ENCODE peak calls at places on chromosome 1, in ten cellular contexts. D, W, B, F, N, L, V, A, G and H are unnamed samples.

GRCh38 chr1:112358798-112359408 is 37.1 kb upstream of the CTTNBP2NL start:
- DNase-seq in D (peak; percentile 45), W (peak; percentile 61), B (peak; percentile 88), F (peak; percentile 63), N (peak; percentile 65), L (peak; percentile 31), V (peak; percentile 76), A (no peak), G (peak; percentile 76), H (peak; percentile 72)

GRCh38 chr1:245978915-245979314 is 528.2 kb downstream of the SMYD3 start:
- DNase-seq in D (peak; percentile 66), W (no peak), B (no peak), F (no peak), N (no peak), L (no peak), V (no peak), A (no peak), G (no peak), H (no peak)

GRCh38 chr1:181398544-181398943 is 84.8 kb upstream of the CACNA1E start:
- DNase-seq in D (no peak), W (no peak), B (no peak), F (no peak), N (no peak), L (no peak), V (no peak), A (no peak), G (no peak), H (no peak)

GRCh38 chr1:44842763-44843655 is at the start of gene PTCH2:
- DNase-seq in D (peak; percentile 53), W (peak; percentile 57), B (peak; percentile 92), F (peak; percentile 89), N (peak; percentile 94), L (no peak), V (peak; percentile 51), A (peak; percentile 18), G (peak; percentile 72), H (no peak)

GRCh38 chr1:32464191-32464715 is 619 bp upstream of the ZBTB8B start:
- DNase-seq in D (peak; percentile 4), W (no peak), B (no peak), F (no peak), N (peak; percentile 62), L (no peak), V (no peak), A (no peak), G (no peak), H (no peak)

GRCh38 chr1:119160851-119161250 is 20.4 kb upstream of the WARS2 start:
- DNase-seq in D (peak; percentile 73), W (no peak), B (no peak), F (no peak), N (no peak), L (no peak), V (no peak), A (no peak), G (no peak), H (no peak)

GRCh38 chr1:29324202-29324601 is 87.9 kb downstream of the PTPRU start:
- DNase-seq in D (no peak), W (no peak), B (no peak), F (no peak), N (no peak), L (no peak), V (no peak), A (no peak), G (no peak), H (no peak)

GRCh38 chr1:80882552-80882951 is 918.2 kb upstream of the ADGRL2 start:
- DNase-seq in D (peak; percentile 65), W (no peak), B (no peak), F (no peak), N (no peak), L (peak; percentile 4), V (no peak), A (no peak), G (no peak), H (no peak)

GRCh38 chr1:19310720-19311502 is 1.0 kb downstream of the AKR7A2 start:
- DNase-seq in D (peak; percentile 18), W (no peak), B (no peak), F (no peak), N (peak; percentile 26), L (no peak), V (peak; percentile 53), A (no peak), G (no peak), H (no peak)

GRCh38 chr1:229410370-229410691 is 23.6 kb downstream of the ACTA1 start:
- DNase-seq in D (no peak), W (no peak), B (no peak), F (no peak), N (no peak), L (no peak), V (no peak), A (no peak), G (no peak), H (no peak)

GRCh38 chr1:172914517-172915144 is 136.1 kb downstream of the TNFSF18 start:
- DNase-seq in D (peak; percentile 92), W (no peak), B (no peak), F (no peak), N (no peak), L (no peak), V (no peak), A (no peak), G (no peak), H (no peak)

GRCh38 chr1:41766546-41766945 is 152.2 kb downstream of the HIVEP3 start:
- DNase-seq in D (no peak), W (no peak), B (no peak), F (no peak), N (no peak), L (no peak), V (no peak), A (no peak), G (no peak), H (no peak)

GRCh38 chr1:227896710-227897655 is 50.7 kb downstream of the WNT9A start:
- DNase-seq in D (no peak), W (peak; percentile 4), B (peak; percentile 12), F (peak; percentile 6), N (no peak), L (no peak), V (no peak), A (no peak), G (no peak), H (no peak)

GRCh38 chr1:25056536-25056935 is 126.5 kb upstream of the RUNX3 start:
- DNase-seq in D (no peak), W (no peak), B (no peak), F (no peak), N (no peak), L (no peak), V (no peak), A (no peak), G (no peak), H (no peak)

GRCh38 chr1:30777906-30778155 is 20.3 kb upstream of the LAPTM5 start:
- DNase-seq in D (no peak), W (no peak), B (no peak), F (no peak), N (no peak), L (no peak), V (no peak), A (no peak), G (no peak), H (no peak)
- TF ChIP-seq CTCF in D (peak; percentile 25), W (peak; percentile 11), B (no peak), F (no peak), N (peak; percentile 29), L (peak; percentile 8), V (no peak), A (no peak), G (no peak), H (no peak)

DNA sequence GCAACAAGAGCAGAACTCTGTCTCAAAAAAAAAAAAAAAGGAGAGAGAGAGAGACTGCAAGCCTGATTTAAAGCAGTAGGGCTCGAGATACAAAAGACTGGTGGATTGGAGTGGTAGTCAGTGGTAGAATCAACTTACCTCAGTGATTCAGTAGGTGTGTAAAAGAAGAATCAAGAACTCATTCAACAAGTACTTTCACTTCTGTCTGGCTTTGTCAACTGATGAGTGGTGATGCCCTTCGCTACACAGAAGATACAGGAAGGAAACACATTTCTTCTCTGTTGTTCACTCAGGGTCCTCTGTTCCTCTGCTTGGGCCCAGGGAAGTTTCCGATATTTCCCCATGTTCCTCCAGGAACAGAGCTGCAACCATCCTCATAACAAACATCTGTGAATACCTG is 68.6 kb upstream of the COG2 start:
- DNase-seq in D (no peak), W (no peak), B (no peak), F (no peak), N (no peak), L (no peak), V (no peak), A (no peak), G (no peak), H (no peak)
- H3K4me1 ChIP-seq in D (no peaks in the 10 kb centered on the region), W (no peaks in the 10 kb centered on the region), B (no peaks in the 10 kb centered on the region), F (no peaks in the 10 kb centered on the region), N (peaks cover 9% of the 10 kb centered on the region), L (peaks cover 5% of the 10 kb centered on the region), V (peaks cover 18% of the 10 kb centered on the region), A (no peaks in the 10 kb centered on the region), G (no peaks in the 10 kb centered on the region), H (peaks cover 1% of the 10 kb centered on the region)

GRCh38 chr1:209491496-209491895 is 92.0 kb upstream of the CAMK1G start:
- DNase-seq in D (no peak), W (no peak), B (no peak), F (no peak), N (no peak), L (no peak), V (no peak), A (no peak), G (no peak), H (no peak)

GRCh38 chr1:209486861-209487260 is 96.7 kb upstream of the CAMK1G start:
- DNase-seq in D (peak; percentile 10), W (no peak), B (no peak), F (no peak), N (no peak), L (peak; percentile 54), V (no peak), A (no peak), G (no peak), H (no peak)

GRCh38 chr1:209491897-209492296 is 91.6 kb upstream of the CAMK1G start:
- DNase-seq in D (no peak), W (no peak), B (no peak), F (no peak), N (no peak), L (no peak), V (no peak), A (no peak), G (no peak), H (no peak)

GRCh38 chr1:209491031-209491430 is 92.5 kb upstream of the CAMK1G start:
- DNase-seq in D (no peak), W (no peak), B (no peak), F (no peak), N (no peak), L (no peak), V (no peak), A (no peak), G (no peak), H (no peak)

GRCh38 chr1:209490013-209490412 is 93.5 kb upstream of the CAMK1G start:
- DNase-seq in D (peak; percentile 25), W (no peak), B (no peak), F (no peak), N (peak; percentile 8), L (no peak), V (no peak), A (no peak), G (no peak), H (no peak)
- TF ChIP-seq CTCF in D (peak; percentile 54), W (no peak), B (no peak), F (no peak), N (peak; percentile 54), L (peak; percentile 90), V (no peak), A (no peak), G (no peak), H (no peak)

DNA sequence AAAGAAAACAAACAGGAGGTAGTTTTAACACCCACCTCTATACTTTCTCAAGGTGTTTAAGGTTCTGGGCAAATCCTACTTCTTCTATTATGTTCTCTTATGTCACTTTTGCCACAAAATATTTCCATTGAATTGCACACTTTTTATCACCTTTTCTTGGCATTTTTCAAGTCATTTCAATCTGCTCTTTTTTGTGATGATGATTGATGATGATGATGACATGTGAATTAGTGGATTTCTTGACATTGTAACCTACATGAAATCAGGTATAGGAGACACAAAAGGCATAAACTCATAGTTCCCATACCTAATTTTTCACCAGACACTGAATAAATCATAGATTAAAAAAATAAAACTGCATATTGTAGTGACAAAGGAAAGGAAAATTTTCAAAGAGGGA is 4.2 kb downstream of the PTPRC start:
- DNase-seq in D (no peak), W (no peak), B (no peak), F (no peak), N (no peak), L (no peak), V (no peak), A (no peak), G (no peak), H (no peak)
- H3K4me1 ChIP-seq in D (no peaks in the 10 kb centered on the region), W (no peaks in the 10 kb centered on the region), B (peaks cover 4% of the 10 kb centered on the region), F (no peaks in the 10 kb centered on the region), N (no peaks in the 10 kb centered on the region), L (peaks cover 10% of the 10 kb centered on the region), V (no peaks in the 10 kb centered on the region), A (peaks cover 21% of the 10 kb centered on the region), G (no peaks in the 10 kb centered on the region), H (peaks cover 1% of the 10 kb centered on the region)